ENCODE peak calls at places on chromosomes 4 and X, in six cellular contexts. W is PC-3, P is SK-N-SH, C is MM.1S, B is neural progenitor cell, V is GM23338. J is an unnamed sample.

GRCh38 chr4:184762100-184762499 is 28.2 kb upstream of the CENPU start:
- DNase-seq in W (no peak), P (no peak), C (peak; percentile 72), B (no peak), V (no peak), J (no peak)

GRCh38 chrX:154305481-154306205 is 10.0 kb downstream of the TKTL1 start:
- DNase-seq in W (no peak), P (no peak), C (no peak), B (no peak), V (no peak), J (no peak)

GRCh38 chrX:68238568-68238967 is 194.7 kb downstream of the OPHN1 start:
- DNase-seq in W (peak; percentile 43), P (peak; percentile 2), C (no peak), B (peak; percentile 21), V (peak; percentile 64), J (peak; percentile 7)

GRCh38 chrX:97399400-97399799 is 515.7 kb downstream of the RPA4 start:
- DNase-seq in W (peak; percentile 56), P (no peak), C (peak; percentile 86), B (no peak), V (no peak), J (peak; percentile 49)

GRCh38 chr4:20180509-20180908 is 71.2 kb upstream of the SLIT2 start:
- DNase-seq in W (no peak), P (no peak), C (no peak), B (no peak), V (no peak), J (no peak)

GRCh38 chrX:30819080-30819479 is 70.0 kb downstream of the TAB3 start:
- DNase-seq in W (no peak), P (no peak), C (no peak), B (no peak), V (no peak), J (no peak)

GRCh38 chr4:48649505-48649904 is 130.6 kb downstream of the FRYL start:
- DNase-seq in W (no peak), P (no peak), C (no peak), B (no peak), V (no peak), J (no peak)

GRCh38 chr4:161186750-161187149 is 977.0 kb downstream of the FSTL5 start:
- DNase-seq in W (no peak), P (peak; percentile 10), C (no peak), B (no peak), V (no peak), J (no peak)

GRCh38 chrX:154435171-154435733 is 1.7 kb upstream of the GDI1 start:
- DNase-seq in W (no peak), P (no peak), C (no peak), B (no peak), V (no peak), J (no peak)

GRCh38 chrX:50198348-50198747 is 2.5 kb downstream of the AKAP4 start:
- DNase-seq in W (no peak), P (no peak), C (no peak), B (no peak), V (no peak), J (no peak)

GRCh38 chr4:166421556-166422156 is 548.6 kb downstream of the TLL1 start:
- DNase-seq in W (peak; percentile 28), P (no peak), C (no peak), B (no peak), V (peak; percentile 3), J (peak; percentile 51)

GRCh38 chr4:18850763-18851331 is 829.3 kb upstream of the LCORL start:
- DNase-seq in W (no peak), P (peak; percentile 4), C (peak; percentile 50), B (no peak), V (no peak), J (no peak)

GRCh38 chrX:103831803-103832544 is at the start of gene RAB9B:
- DNase-seq in W (peak; percentile 22), P (peak; percentile 83), C (peak; percentile 73), B (peak; percentile 77), V (peak; percentile 36), J (peak; percentile 53)

DNA sequence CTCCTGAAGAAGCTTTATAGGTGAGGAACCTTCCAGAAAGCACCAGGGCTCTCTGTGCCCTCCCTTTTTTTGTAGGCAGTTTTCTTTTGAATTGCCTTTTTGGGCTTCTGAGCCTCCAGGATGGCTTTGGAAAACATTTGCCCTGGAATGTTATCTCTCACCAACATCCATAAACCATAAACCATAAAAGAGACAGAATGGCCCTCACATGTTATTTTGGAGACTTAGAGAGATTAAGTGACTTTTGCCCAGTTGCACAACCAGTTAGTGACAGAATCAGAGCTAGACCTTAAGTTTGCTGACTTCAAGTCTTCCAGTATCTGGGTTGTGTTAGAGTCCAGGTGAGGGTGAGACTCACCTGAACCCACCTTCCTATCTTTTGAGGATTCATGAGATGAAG is 153.0 kb upstream of the STX18 start:
- DNase-seq in W (no peak), P (no peak), C (no peak), B (no peak), V (no peak), J (no peak)
- TF ChIP-seq EZH2phosphoT487 in W (no peak), P (no peak), C (no peak), B (no peak), V (no peak), J (no peak)

GRCh38 chr4:107997001-107997788 is 7.5 kb downstream of the HADH start:
- DNase-seq in W (peak; percentile 28), P (no peak), C (peak; percentile 33), B (no peak), V (no peak), J (peak; percentile 76)
- H3K79me2 ChIP-seq in W (peaks cover 51% of the 10 kb centered on the region), P (peaks cover 19% of the 10 kb centered on the region), C (peaks cover 100% of the 10 kb centered on the region), B (peaks cover 45% of the 10 kb centered on the region), V (peaks cover 58% of the 10 kb centered on the region), J (peaks cover 52% of the 10 kb centered on the region)

GRCh38 chr4:121817006-121817405 is 6.7 kb downstream of the CCNA2 start:
- DNase-seq in W (no peak), P (no peak), C (no peak), B (no peak), V (no peak), J (no peak)
- H3F3A ChIP-seq in W (no peaks in the 10 kb centered on the region), P (peaks cover 91% of the 10 kb centered on the region), C (peaks cover 27% of the 10 kb centered on the region), B (peaks cover 73% of the 10 kb centered on the region), V (peaks cover 5% of the 10 kb centered on the region), J (peaks cover 67% of the 10 kb centered on the region)

DNA sequence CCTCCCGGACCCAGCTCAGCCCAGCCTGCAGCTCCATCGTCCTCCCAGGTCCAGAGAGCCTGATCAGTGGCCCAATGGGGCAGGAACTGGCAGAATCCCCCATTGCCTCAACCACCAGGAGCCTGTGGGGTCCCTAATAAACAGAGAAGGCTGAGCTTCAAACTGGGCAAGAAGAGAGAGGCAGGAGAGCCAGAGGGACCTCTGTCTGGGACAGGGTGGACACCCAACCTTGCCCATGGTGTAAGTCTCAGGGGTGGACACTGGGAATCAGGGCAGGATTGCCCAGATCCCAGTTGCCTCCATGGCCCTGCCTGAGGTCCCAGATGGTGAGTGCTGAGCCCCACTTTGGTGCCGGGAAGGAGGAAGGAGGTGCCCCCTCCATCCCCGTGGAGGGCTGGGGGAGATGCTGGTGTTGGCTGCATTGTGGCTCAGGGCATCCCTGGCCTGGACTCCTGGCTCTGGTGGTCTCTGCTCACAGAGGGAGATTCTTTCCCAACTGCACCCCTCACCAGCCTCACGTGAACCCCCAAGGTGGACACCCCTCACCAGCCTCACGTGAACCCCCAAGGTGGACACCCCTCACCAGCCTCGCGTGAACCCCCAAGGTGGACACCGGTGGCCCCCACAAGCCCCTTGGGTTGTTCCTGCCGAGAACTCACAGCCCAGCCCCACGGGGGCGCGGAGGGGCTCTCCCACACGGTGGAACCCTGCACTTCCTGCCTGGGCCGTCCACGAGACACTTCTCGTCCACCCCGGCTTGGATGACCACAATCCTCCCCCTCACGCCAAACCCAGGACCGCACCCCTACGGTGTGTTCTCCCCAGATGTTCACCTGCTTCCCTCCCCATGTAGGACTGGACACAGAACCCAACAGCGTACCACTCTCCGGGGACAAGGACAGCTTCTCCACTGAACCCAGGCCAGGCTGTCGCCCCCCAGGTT is 5.4 kb downstream of the CPLX1 start:
- DNase-seq in W (no peak), P (no peak), C (no peak), B (no peak), V (no peak), J (no peak)
- TF ChIP-seq EZH2phosphoT487 in W (no peak), P (no peak), C (no peak), B (no peak), V (no peak), J (no peak)